ENCODE peak calls at places on chromosomes 13 and 19, in five cellular contexts. O, B, E, W and J are unnamed samples.

GRCh38 chr19:14507704-14508246 is 10.4 kb downstream of the DNAJB1 start:
- DNase-seq in W (peak), E (no peak), B (no peak), O (no peak), J (peak)

GRCh38 chr19:55090564-55090963 is 14.9 kb downstream of the EPS8L1 start:
- DNase-seq in E (no peak), W (no peak), B (no peak), O (no peak), J (no peak)

GRCh38 chr19:1363599-1363998 is 20.1 kb upstream of the NDUFS7 start:
- DNase-seq in E (no peak), B (no peak), O (no peak), W (no peak), J (no peak)

GRCh38 chr13:48727252-48728011 is 73.7 kb downstream of the CYSLTR2 start:
- DNase-seq in B (peak), W (no peak), O (no peak), E (no peak), J (no peak)

GRCh38 chr13:91133941-91134772 is 213.3 kb upstream of the MIR17HG start:
- DNase-seq in O (no peak), E (peak), W (peak), B (peak), J (peak)

GRCh38 chr19:3370214-3370720 is 3.9 kb downstream of the NFIC start:
- DNase-seq in E (no peak), B (no peak), O (no peak), W (no peak), J (no peak)

GRCh38 chr13:51935326-51936171 is 73.8 kb downstream of the CCDC70 start:
- DNase-seq in W (no peak), B (no peak), E (no peak), O (no peak), J (no peak)

GRCh38 chr13:94641432-94641941 is 39.8 kb downstream of the GPR180 start:
- DNase-seq in W (no peak), B (no peak), O (no peak), E (no peak), J (no peak)

GRCh38 chr19:17868669-17869068 is 3.1 kb upstream of the SLC5A5 start:
- DNase-seq in W (no peak), O (no peak), B (no peak), E (no peak), J (no peak)

GRCh38 chr13:52969373-52969772 is 59.2 kb upstream of the OLFM4 start:
- DNase-seq in B (no peak), W (no peak), O (no peak), E (no peak), J (no peak)

GRCh38 chr19:19446655-19447437 is 41.4 kb downstream of the GATAD2A start:
- DNase-seq in B (no peak), E (no peak), O (no peak), W (no peak), J (no peak)

GRCh38 chr13:107799001-107799400 is 416.3 kb downstream of the LIG4 start:
- DNase-seq in B (no peak), E (no peak), O (no peak), W (no peak), J (no peak)

GRCh38 chr19:38850976-38851621 is 1.3 kb upstream of the HNRNPL start:
- DNase-seq in O (peak), E (peak), W (no peak), B (no peak), J (no peak)